ENCODE peak calls at places on chromosomes 3 and 15, in five cellular contexts. N is NCI-H1436; W is stimulated activated CD4-positive, alpha-beta T cell treated with anti-CD3 and anti-CD28 coated beads, Interleukin-12 subunit alpha, Interleukin-12 subunit beta, amount 100 ng/mL, for 48 hours; M is mesendoderm; G is KBM-7. D is an unnamed sample.

GRCh38 chr15:56228854-56229253 is 14.8 kb downstream of the RFX7 start:
- DNase-seq in M (no peak), N (no peak), G (no peak), W (no peak), D (no peak)

GRCh38 chr3:14096742-14097141 is 27.9 kb downstream of the CHCHD4 start:
- DNase-seq in N (no peak), W (no peak), M (no peak), G (no peak), D (no peak)

GRCh38 chr3:164814106-164814505 is 264.2 kb downstream of the SI start:
- DNase-seq in M (no peak), W (no peak), N (no peak), G (no peak), D (no peak)

GRCh38 chr3:45597166-45597565 is 2.6 kb downstream of the LIMD1 start:
- DNase-seq in G (no peak), M (no peak), N (no peak), W (peak), D (peak)

GRCh38 chr15:96339662-96340347 is 9.3 kb downstream of the NR2F2 start:
- DNase-seq in N (no peak), G (no peak), W (no peak), M (no peak), D (peak)

GRCh38 chr15:77503240-77503639 is 82.6 kb downstream of the HMG20A start:
- DNase-seq in G (no peak), M (peak), W (no peak), N (no peak), D (no peak)

GRCh38 chr15:85828026-85828597 is 33.4 kb upstream of the KLHL25 start:
- DNase-seq in M (no peak), W (no peak), G (peak), N (no peak), D (no peak)

GRCh38 chr3:50182533-50183099 is 8.8 kb upstream of the GNAT1 start:
- DNase-seq in M (no peak), N (no peak), W (no peak), G (no peak), D (no peak)

GRCh38 chr15:94098877-94099606 is 132.3 kb upstream of the MCTP2 start:
- DNase-seq in W (no peak), G (no peak), N (no peak), M (no peak), D (no peak)

GRCh38 chr3:45552773-45553371 is 41.7 kb upstream of the LIMD1 start:
- DNase-seq in W (no peak), N (no peak), G (no peak), M (no peak), D (no peak)

GRCh38 chr15:58852347-58852746 is 81.1 kb downstream of the SLTM start:
- DNase-seq in M (peak), W (no peak), N (no peak), G (no peak), D (no peak)

GRCh38 chr3:78516437-78516836 is 1251.4 kb downstream of the ROBO1 start:
- DNase-seq in N (no peak), G (no peak), W (no peak), M (no peak), D (no peak)

GRCh38 chr3:159845737-159846136 is 142.9 kb upstream of the IL12A start:
- DNase-seq in M (no peak), G (no peak), W (no peak), N (no peak), D (no peak)

GRCh38 chr3:185362850-185363661 is at the start of gene MAP3K13:
- DNase-seq in N (peak), G (peak), M (peak), W (peak), D (peak)

GRCh38 chr3:188904670-188905069 is 267.1 kb upstream of the TPRG1 start:
- DNase-seq in W (no peak), M (no peak), N (no peak), G (no peak), D (peak)

GRCh38 chr3:156175570-156175969 is 55.2 kb downstream of the KCNAB1 start:
- DNase-seq in M (no peak), N (no peak), G (no peak), W (no peak), D (peak)

GRCh38 chr3:194996746-194997145 is 274.2 kb downstream of the XXYLT1 start:
- DNase-seq in W (no peak), M (no peak), G (no peak), N (no peak), D (no peak)

GRCh38 chr3:106691476-106691875 is 685.8 kb upstream of the CCDC54 start:
- DNase-seq in G (no peak), N (no peak), M (no peak), W (no peak), D (peak)

GRCh38 chr15:76065267-76065666 is 5.5 kb downstream of the TMEM266 start:
- DNase-seq in N (no peak), M (no peak), W (no peak), G (peak), D (no peak)

GRCh38 chr15:75836953-75837321 is 6.3 kb upstream of the UBE2Q2 start:
- DNase-seq in N (no peak), G (peak), W (peak), M (no peak), D (peak)

GRCh38 chr3:40980467-40980866 is 218.8 kb upstream of the CTNNB1 start:
- DNase-seq in W (no peak), N (no peak), M (no peak), G (no peak), D (no peak)

GRCh38 chr15:96553006-96553405 is 222.5 kb downstream of the NR2F2 start:
- DNase-seq in G (no peak), M (no peak), W (no peak), N (no peak), D (no peak)

GRCh38 chr3:128327606-128328031 is 139.1 kb downstream of the DNAJB8 start:
- DNase-seq in M (no peak), W (no peak), G (no peak), N (no peak), D (no peak)

GRCh38 chr3:187737401-187738088 is 7.7 kb downstream of the BCL6 start:
- DNase-seq in G (peak), N (peak), M (peak), W (no peak), D (peak)

GRCh38 chr3:141412936-141413354 is 44.6 kb downstream of the ZBTB38 start:
- DNase-seq in G (no peak), M (no peak), W (no peak), N (peak), D (peak)

GRCh38 chr15:75356539-75356938 is 9.7 kb downstream of the NEIL1 start:
- DNase-seq in M (no peak), W (no peak), G (no peak), N (no peak), D (no peak)

GRCh38 chr3:124582196-124582595 is 148.1 kb upstream of the UMPS start:
- DNase-seq in M (no peak), N (no peak), G (no peak), W (no peak), D (no peak)

GRCh38 chr3:40615916-40616315 is 91.2 kb downstream of the ZNF621 start:
- DNase-seq in M (peak), W (no peak), G (no peak), N (no peak), D (no peak)

GRCh38 chr3:15933439-15934144 is 135.8 kb upstream of the ANKRD28 start:
- DNase-seq in W (no peak), M (no peak), G (no peak), N (no peak), D (peak)

GRCh38 chr15:59371458-59372351 is 966 bp downstream of the MYO1E start:
- DNase-seq in G (no peak), M (peak), N (peak), W (no peak), D (no peak)

GRCh38 chr15:28933710-28934445 is 48.1 kb downstream of the APBA2 start:
- DNase-seq in G (no peak), W (no peak), M (peak), N (no peak), D (peak)

D was measured in astrocyte of the spinal cord.